ENCODE peak calls at places on chromosomes 3 and 15, in seven cellular contexts. Y, K, R, B, D, S and A are unnamed samples.

GRCh38 chr15:29812384-29812694 is 9.9 kb downstream of the TJP1 start:
- ATAC-seq in K (no peak), R (no peak), Y (no peak), D (peak), S (peak), B (no peak), A (no peak)

GRCh38 chr15:30073915-30074314 is 8.8 kb upstream of the GOLGA8J start:
- ATAC-seq in S (no peak), Y (no peak), D (peak), B (no peak), R (no peak), K (no peak), A (no peak)

GRCh38 chr3:39718674-39719595 is 90.5 kb upstream of the MYRIP start:
- ATAC-seq in K (no peak), R (no peak), Y (no peak), D (peak), B (no peak), S (no peak), A (no peak)

GRCh38 chr15:49989498-49989897 is 129.5 kb downstream of the ATP8B4 start:
- ATAC-seq in D (no peak), Y (no peak), K (peak), R (no peak), B (no peak), S (no peak), A (peak)

GRCh38 chr15:68372291-68372811 is 59.6 kb downstream of the ITGA11 start:
- ATAC-seq in S (peak), D (peak), Y (no peak), B (peak), K (peak), R (peak), A (no peak)

GRCh38 chr15:65326109-65326508 is 21.6 kb downstream of the RNU5B-1 start:
- ATAC-seq in K (peak), D (no peak), R (peak), S (no peak), Y (no peak), B (no peak), A (peak)

GRCh38 chr3:185421577-185422232 is 58.8 kb downstream of the MAP3K13 start:
- ATAC-seq in Y (no peak), D (no peak), B (no peak), K (no peak), R (no peak), S (no peak), A (no peak)

GRCh38 chr3:127714866-127715265 is 42.1 kb downstream of the ABTB1 start:
- ATAC-seq in R (no peak), Y (no peak), B (no peak), K (no peak), S (no peak), D (no peak), A (peak)

GRCh38 chr3:39065197-39065596 is 13.4 kb downstream of the WDR48 start:
- ATAC-seq in S (no peak), D (peak), K (no peak), Y (peak), B (peak), R (no peak), A (no peak)

GRCh38 chr15:58910456-58910855 is 23.0 kb downstream of the SLTM start:
- ATAC-seq in S (no peak), D (no peak), Y (no peak), B (no peak), R (no peak), K (no peak), A (no peak)

GRCh38 chr15:101545548-101546505 is 56.3 kb upstream of the PCSK6 start:
- ATAC-seq in K (no peak), B (no peak), R (no peak), D (no peak), Y (no peak), S (no peak), A (no peak)

GRCh38 chr3:114939920-114940319 is 207.2 kb downstream of the ZBTB20 start:
- ATAC-seq in B (no peak), R (no peak), D (no peak), S (no peak), Y (no peak), K (no peak), A (no peak)

GRCh38 chr3:141740349-141740748 is 2.3 kb downstream of the RNF7 start:
- ATAC-seq in B (no peak), S (no peak), D (no peak), R (no peak), K (no peak), Y (no peak), A (no peak)

GRCh38 chr15:59150185-59150584 is 45.2 kb downstream of the CCNB2 start:
- ATAC-seq in D (no peak), B (no peak), S (no peak), K (no peak), Y (no peak), R (no peak), A (no peak)

GRCh38 chr3:40930772-40931171 is 268.5 kb upstream of the CTNNB1 start:
- ATAC-seq in R (no peak), B (no peak), K (no peak), S (no peak), Y (no peak), D (no peak), A (no peak)

GRCh38 chr3:125043599-125044151 is 12.1 kb downstream of the HEG1 start:
- ATAC-seq in Y (no peak), K (peak), B (no peak), S (peak), R (peak), D (no peak), A (peak)

GRCh38 chr15:95292790-95293450 is 1037.6 kb upstream of the NR2F2 start:
- ATAC-seq in K (no peak), S (no peak), R (no peak), B (no peak), D (no peak), Y (no peak), A (no peak)

GRCh38 chr3:169465416-169465815 is 198.1 kb downstream of the MECOM start:
- ATAC-seq in K (no peak), Y (no peak), D (no peak), S (no peak), R (no peak), B (no peak), A (no peak)

DNA sequence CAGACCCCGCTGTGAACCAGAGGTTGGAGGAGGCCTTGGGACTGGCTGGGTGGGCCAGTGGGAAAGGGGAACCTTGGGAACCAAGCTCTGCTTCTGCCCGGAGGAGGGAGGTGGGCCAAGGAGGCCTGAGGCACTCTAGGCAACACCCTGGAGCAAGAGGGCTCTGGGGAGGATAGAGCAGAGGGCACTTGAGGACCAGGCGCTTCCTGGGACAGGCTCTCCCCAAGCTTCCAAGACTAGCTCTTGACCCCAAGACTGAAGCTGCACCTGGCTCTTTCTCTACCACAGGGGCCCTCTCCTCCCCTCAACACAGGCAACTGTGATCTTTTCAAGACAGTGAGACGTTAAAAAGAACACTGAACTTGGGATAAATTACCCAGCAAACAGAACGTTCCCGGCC is 20.3 kb downstream of the TKT start:
- ATAC-seq in S (no peak), K (no peak), B (no peak), Y (no peak), R (no peak), D (no peak), A (no peak)
- H3K27ac ChIP-seq in S (no peak), K (peak), B (no peak), Y (no peak), R (no peak), D (no peak), A (peak)

DNA sequence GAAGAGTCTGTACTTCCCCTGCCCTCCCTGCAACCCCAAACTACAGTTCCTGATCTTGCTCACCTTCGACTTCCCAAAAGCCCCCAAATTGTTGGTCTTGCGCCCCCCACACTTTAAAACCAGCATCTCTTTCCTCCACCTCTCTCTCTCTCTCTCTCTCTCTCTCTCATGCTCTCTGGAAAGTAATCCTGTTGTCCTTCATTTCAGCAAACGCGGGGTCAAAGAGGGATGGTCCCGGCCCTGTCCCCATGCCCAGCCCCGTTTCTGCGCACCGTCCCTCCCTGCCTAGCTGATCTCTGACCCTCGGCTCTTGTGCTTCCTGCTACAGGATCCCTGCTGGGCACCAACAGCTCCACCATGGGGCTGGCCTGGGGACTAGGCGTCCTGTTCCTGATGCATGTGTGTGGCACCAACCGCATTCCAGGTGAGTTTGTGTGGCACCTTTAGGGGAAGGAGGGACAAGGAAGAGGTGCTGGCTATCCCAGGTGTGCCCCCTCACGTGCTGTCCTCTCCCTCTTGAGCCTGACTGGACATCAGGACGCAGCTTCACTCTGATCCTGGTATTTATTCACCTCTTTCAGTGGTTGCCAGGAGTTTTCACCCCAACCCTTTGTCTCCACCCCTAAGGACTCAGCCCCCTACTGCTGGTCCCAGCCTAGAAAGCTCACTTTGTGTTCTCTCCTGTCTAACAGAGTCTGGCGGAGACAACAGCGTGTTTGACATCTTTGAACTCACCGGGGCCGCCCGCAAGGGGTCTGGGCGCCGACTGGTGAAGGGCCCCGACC is 814 bp downstream of the THBS1 start:
- ATAC-seq in D (no peak), B (peak), S (no peak), K (peak), Y (no peak), R (peak), A (no peak)
- H3K27ac ChIP-seq in D (peak), B (no peak), S (no peak), K (no peak), Y (no peak), R (peak), A (peak)

DNA sequence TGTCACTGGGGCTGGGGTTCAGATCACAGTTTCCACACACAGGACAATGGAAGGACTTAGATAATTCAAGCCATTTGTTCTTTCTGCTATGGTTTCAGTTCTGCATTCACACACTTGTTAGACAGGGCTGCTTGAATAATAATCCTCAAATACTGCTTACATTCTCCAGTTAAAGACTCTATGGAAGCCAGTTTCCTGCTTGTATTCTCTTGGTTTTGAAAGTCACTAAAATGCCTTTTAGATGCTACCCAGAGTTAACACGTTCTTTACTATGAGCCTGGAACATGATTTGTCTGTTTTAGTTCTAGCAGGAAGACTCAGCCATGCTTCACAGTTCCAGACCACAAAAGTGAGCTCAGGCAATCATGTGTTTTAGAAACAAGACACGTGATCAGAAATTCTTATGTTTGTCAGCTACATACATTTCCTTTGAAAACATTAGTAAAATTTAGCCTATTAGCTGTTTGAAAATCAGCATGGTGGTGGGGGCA is 152.4 kb downstream of the LEKR1 start:
- ATAC-seq in Y (no peak), S (no peak), D (no peak), R (no peak), K (no peak), B (no peak), A (no peak)
- H3K27ac ChIP-seq in Y (no peak), S (no peak), D (no peak), R (no peak), K (no peak), B (no peak), A (no peak)

GRCh38 chr3:107684431-107684925 is 161.7 kb downstream of the BBX start:
- ATAC-seq in D (no peak), Y (peak), S (no peak), K (no peak), R (no peak), B (no peak), A (no peak)
- H3K27ac ChIP-seq in D (no peak), Y (no peak), S (no peak), K (peak), R (peak), B (no peak), A (no peak)